ENCODE peak calls at places on chromosomes 13 and 19, in six cellular contexts. E, D, G, Q, V and F are unnamed samples.

GRCh38 chr13:73040968-73041580 is 17.7 kb upstream of the KLF5 start:
- DNase-seq in E (no peak), Q (no peak), V (no peak), G (no peak), D (no peak), F (no peak)

GRCh38 chr13:109694972-109695371 is 91.4 kb downstream of the IRS2 start:
- DNase-seq in D (no peak), G (no peak), V (no peak), Q (no peak), E (no peak), F (no peak)

GRCh38 chr19:55492362-55492944 is 4.2 kb downstream of the SSC5D start:
- DNase-seq in Q (no peak), V (no peak), G (no peak), D (no peak), E (no peak), F (no peak)

GRCh38 chr13:38017320-38017719 is 147.7 kb upstream of the TRPC4 start:
- DNase-seq in G (no peak), D (no peak), Q (no peak), E (no peak), V (no peak), F (no peak)

GRCh38 chr13:47555235-47555634 is 445.8 kb downstream of the SUCLA2 start:
- DNase-seq in Q (no peak), G (no peak), E (no peak), D (no peak), V (no peak), F (no peak)

GRCh38 chr19:51139299-51140018 is 2.6 kb upstream of the SIGLEC7 start:
- DNase-seq in E (no peak), G (no peak), V (no peak), D (no peak), Q (no peak), F (no peak)

GRCh38 chr13:44174769-44175425 is 198.7 kb upstream of the SERP2 start:
- DNase-seq in E (no peak), D (no peak), G (no peak), V (no peak), Q (no peak), F (no peak)

GRCh38 chr19:17348700-17349099 is 11.3 kb downstream of the GTPBP3 start:
- DNase-seq in D (no peak), E (no peak), G (peak; percentile 75), Q (no peak), V (peak; percentile 58), F (no peak)

GRCh38 chr19:5395541-5395940 is 54.9 kb upstream of the PTPRS start:
- DNase-seq in Q (no peak), V (no peak), G (no peak), E (no peak), D (no peak), F (no peak)

GRCh38 chr19:40921005-40921897 is 39.2 kb upstream of the CYP2A7 start:
- DNase-seq in V (peak; percentile 47), E (no peak), Q (no peak), D (no peak), G (no peak), F (no peak)

GRCh38 chr13:75927183-75927582 is 291.1 kb downstream of the LMO7 start:
- DNase-seq in D (no peak), Q (no peak), G (no peak), E (no peak), V (no peak), F (no peak)

GRCh38 chr13:37443538-37443937 is 155.0 kb downstream of the POSTN start:
- DNase-seq in V (no peak), E (peak; percentile 71), Q (no peak), G (no peak), D (no peak), F (no peak)

GRCh38 chr19:17543991-17544390 is 11.5 kb upstream of the COLGALT1 start:
- DNase-seq in D (no peak), V (no peak), Q (no peak), G (no peak), E (no peak), F (no peak)

GRCh38 chr19:15213715-15214381 is 13.1 kb upstream of the NOTCH3 start:
- DNase-seq in G (peak; percentile 88), Q (no peak), D (no peak), E (no peak), V (no peak), F (no peak)

GRCh38 chr19:7366701-7367420 is 18.1 kb downstream of the ARHGEF18 start:
- DNase-seq in D (no peak), V (peak; percentile 17), E (no peak), G (no peak), Q (no peak), F (no peak)

GRCh38 chr13:99014391-99014988 is 36.6 kb upstream of the DOCK9 start:
- DNase-seq in V (no peak), Q (no peak), G (no peak), D (no peak), E (no peak), F (no peak)

GRCh38 chr19:39927076-39927475 is 7.4 kb downstream of the FCGBP start:
- DNase-seq in E (no peak), V (no peak), G (no peak), Q (no peak), D (no peak), F (no peak)

GRCh38 chr13:39313721-39314120 is 275.5 kb downstream of the NHLRC3 start:
- DNase-seq in D (no peak), E (no peak), V (no peak), G (no peak), Q (no peak), F (no peak)

GRCh38 chr19:14433454-14434156 is 499 bp downstream of the PKN1 start:
- DNase-seq in V (peak; percentile 59), Q (peak; percentile 75), G (no peak), E (no peak), D (no peak), F (peak; percentile 41)

GRCh38 chr19:45354443-45354842 is 13.9 kb downstream of the KLC3 start:
- DNase-seq in G (no peak), E (no peak), Q (no peak), D (no peak), V (no peak), F (no peak)

GRCh38 chr19:4557186-4557970 is 2.1 kb downstream of the SEMA6B start:
- DNase-seq in V (no peak), D (no peak), G (no peak), E (no peak), Q (no peak), F (no peak)

GRCh38 chr19:36152061-36152885 is at the start of gene COX7A1:
- DNase-seq in D (no peak), V (no peak), G (peak; percentile 85), Q (no peak), E (no peak), F (no peak)

GRCh38 chr13:59680429-59681024 is 483.2 kb downstream of the DIAPH3 start:
- DNase-seq in E (no peak), G (no peak), D (no peak), Q (no peak), V (no peak), F (no peak)

GRCh38 chr19:39599116-39599515 is 3.2 kb upstream of the LGALS13 start:
- DNase-seq in G (no peak), Q (no peak), D (peak; percentile 8), E (no peak), V (no peak), F (no peak)

GRCh38 chr19:29768166-29768565 is 43.6 kb upstream of the CCNE1 start:
- DNase-seq in D (no peak), E (no peak), G (no peak), V (no peak), Q (no peak), F (no peak)

GRCh38 chr13:103615778-103616177 is 549.6 kb upstream of the SLC10A2 start:
- DNase-seq in D (no peak), Q (no peak), E (no peak), V (no peak), G (no peak), F (no peak)

GRCh38 chr19:18160792-18161690 is 8.1 kb downstream of the PIK3R2 start:
- DNase-seq in D (peak; percentile 78), G (peak; percentile 58), E (no peak), V (peak; percentile 53), Q (peak; percentile 84), F (peak; percentile 77)

GRCh38 chr13:45242070-45242469 is 41.2 kb upstream of the KCTD4 start:
- DNase-seq in Q (no peak), V (no peak), D (no peak), E (no peak), G (no peak), F (no peak)

GRCh38 chr13:113451951-113452421 is 1.3 kb downstream of the ADPRHL1 start:
- DNase-seq in D (no peak), G (no peak), Q (no peak), V (no peak), E (no peak), F (no peak)

GRCh38 chr13:41905600-41906254 is 55.2 kb downstream of the VWA8 start:
- DNase-seq in D (no peak), G (no peak), V (no peak), Q (no peak), E (no peak), F (no peak)

GRCh38 chr19:29528946-29529645 is 3.3 kb downstream of the VSTM2B start:
- DNase-seq in V (no peak), G (no peak), D (no peak), E (no peak), Q (peak; percentile 44), F (no peak)

GRCh38 chr19:38569368-38569983 is 48.3 kb downstream of the MAP4K1 start:
- DNase-seq in G (no peak), E (no peak), Q (no peak), D (peak; percentile 29), V (no peak), F (no peak)

GRCh38 chr13:113969973-113970611 is 3.8 kb downstream of the C13orf46 start:
- DNase-seq in D (no peak), V (no peak), Q (peak; percentile 39), G (no peak), E (no peak), F (no peak)